ENCODE peak calls at places on chromosomes 6 and 20, in six cellular contexts. C is effector memory CD8-positive, alpha-beta T cell; E is esophagus squamous epithelium; D is NCI-H1092; T is MV-4-11; L is neural progenitor cell. O is an unnamed sample.

GRCh38 chr6:36848658-36849441 is 9.6 kb upstream of the CPNE5 start:
- DNase-seq in C (no peak), E (no peak), D (no peak), T (no peak), L (peak), O (no peak)

GRCh38 chr6:116011520-116011919 is 49.2 kb downstream of the FRK start:
- DNase-seq in C (no peak), E (no peak), D (no peak), T (no peak), L (no peak), O (no peak)

GRCh38 chr20:53915459-53916172 is 154.8 kb downstream of the BCAS1 start:
- DNase-seq in C (peak), E (peak), D (peak), T (peak), L (peak), O (peak)

GRCh38 chr6:38724343-38724742 is 9.2 kb downstream of the DNAH8 start:
- DNase-seq in C (no peak), E (no peak), D (no peak), T (no peak), L (no peak), O (no peak)

GRCh38 chr6:116828983-116829382 is at the start of gene GPRC6A:
- DNase-seq in C (no peak), E (no peak), D (no peak), T (no peak), L (no peak), O (no peak)

GRCh38 chr6:33826537-33826936 is 22.7 kb upstream of the MLN start:
- DNase-seq in C (no peak), E (no peak), D (no peak), T (no peak), L (no peak), O (no peak)

GRCh38 chr20:44450279-44450937 is 25.3 kb upstream of the TTPAL start:
- DNase-seq in C (no peak), E (no peak), D (no peak), T (no peak), L (no peak), O (no peak)

GRCh38 chr6:15554728-15555100 is 108.1 kb downstream of the DTNBP1 start:
- DNase-seq in C (no peak), E (no peak), D (no peak), T (no peak), L (no peak), O (no peak)

GRCh38 chr20:25083141-25083772 is 1.3 kb upstream of the VSX1 start:
- DNase-seq in C (no peak), E (no peak), D (no peak), T (no peak), L (peak), O (no peak)